ENCODE peak calls at places on chromosomes 4 and X, in four cellular contexts. O, S, H and U are unnamed samples.
A peak's percentile ranks its signal among the peaks of the same experiment; 100 is the strongest.

GRCh38 chr4:26520728-26521442 is 30.6 kb upstream of the CCKAR start:
- DNase-seq in O (no peak), S (no peak), H (peak; percentile 35), U (no peak)

GRCh38 chr4:145779319-145779801 is 99.4 kb downstream of the C4orf51 start:
- DNase-seq in O (no peak), S (no peak), H (no peak), U (no peak)

GRCh38 chr4:40552536-40552935 is 77.1 kb downstream of the RBM47 start:
- DNase-seq in O (no peak), S (peak; percentile 33), H (no peak), U (no peak)

GRCh38 chr4:40848251-40848650 is 98.5 kb downstream of the NSUN7 start:
- DNase-seq in O (no peak), S (no peak), H (no peak), U (peak; percentile 75)

GRCh38 chrX:150577174-150577573 is 8.8 kb downstream of the MTM1 start:
- DNase-seq in O (no peak), S (no peak), H (no peak), U (no peak)

GRCh38 chrX:41397768-41398167 is 49.4 kb upstream of the NYX start:
- DNase-seq in O (no peak), S (no peak), H (no peak), U (no peak)

GRCh38 chr4:168480991-168481588 is 798 bp upstream of the DDX60L start:
- DNase-seq in O (peak; percentile 34), S (peak; percentile 75), H (no peak), U (peak; percentile 53)

GRCh38 chrX:51743179-51743957 is at the start of gene GSPT2:
- DNase-seq in O (peak; percentile 77), S (peak; percentile 82), H (peak; percentile 64), U (peak; percentile 13)

GRCh38 chr4:95304898-95305297 is 243.9 kb downstream of the UNC5C start:
- DNase-seq in O (no peak), S (peak; percentile 42), H (no peak), U (no peak)

GRCh38 chrX:9662148-9662547 is 103.5 kb downstream of the GPR143 start:
- DNase-seq in O (no peak), S (peak; percentile 30), H (no peak), U (no peak)

GRCh38 chr4:26141916-26142638 is 178.7 kb upstream of the RBPJ start:
- DNase-seq in O (no peak), S (peak; percentile 25), H (no peak), U (no peak)

GRCh38 chr4:142402925-142403324 is 443.2 kb downstream of the INPP4B start:
- DNase-seq in O (no peak), S (peak; percentile 54), H (no peak), U (no peak)